ENCODE peak calls at places on chromosomes 12 and 14, in five cellular contexts. A is pancreas; R is right cardiac atrium; M is aorta; L is naive thymus-derived CD8-positive, alpha-beta T cell. O is an unnamed sample.

GRCh38 chr12:70485704-70486103 is 119.6 kb downstream of the KCNMB4 start:
- DNase-seq in A (no peak), R (no peak), M (no peak), L (no peak), O (no peak)

GRCh38 chr12:113329022-113329790 is 5.7 kb downstream of the SLC8B1 start:
- DNase-seq in A (no peak), R (no peak), M (no peak), L (no peak), O (no peak)

GRCh38 chr14:21748869-21749303 is 75.3 kb upstream of the OR4E1 start:
- DNase-seq in A (peak), R (peak), M (no peak), L (no peak), O (no peak)

GRCh38 chr14:94267352-94267751 is 25.7 kb downstream of the SERPINA10 start:
- DNase-seq in A (no peak), R (no peak), M (no peak), L (no peak), O (no peak)

GRCh38 chr14:95231966-95232365 is 74.6 kb upstream of the DICER1 start:
- DNase-seq in A (no peak), R (no peak), M (no peak), L (no peak), O (no peak)

GRCh38 chr14:91383439-91383838 is 34.2 kb downstream of the CCDC88C start:
- DNase-seq in A (no peak), R (no peak), M (no peak), L (no peak), O (no peak)

GRCh38 chr14:95614335-95614734 is 71.9 kb upstream of the TCL1B start:
- DNase-seq in A (no peak), R (no peak), M (no peak), L (no peak), O (no peak)

GRCh38 chr12:13032164-13032563 is 12.0 kb upstream of the FAM234B start:
- DNase-seq in A (no peak), R (no peak), M (no peak), L (no peak), O (no peak)

GRCh38 chr14:100771121-100771800 is 44.6 kb downstream of the DLK1 start:
- DNase-seq in A (no peak), R (no peak), M (peak), L (no peak), O (peak)

GRCh38 chr12:6046511-6047180 is 77.8 kb downstream of the VWF start:
- DNase-seq in A (no peak), R (no peak), M (peak), L (no peak), O (no peak)

O was measured in suprapubic skin.